ENCODE peak calls at places on chromosomes 2 and 18, in six cellular contexts. F is HS-5; S is stimulated activated CD8-positive, alpha-beta memory T cell treated with anti-CD3 and anti-CD28 coated beads, Interleukin-15, amount 100 ng/mL, for 24 hours; B is activated gamma-delta T cell treated with anti-CD3 and anti-CD28 coated beads, Interleukin-2, amount 50 U/mL, for 16 hours; N is B cell; G is mesothelial cell of epicardium. U is an unnamed sample.

GRCh38 chr2:39603436-39603835 is 62.3 kb upstream of the TMEM178A start:
- DNase-seq in F (no peak), S (no peak), B (no peak), N (no peak), G (no peak), U (no peak)

GRCh38 chr2:176435691-176436215 is 166.5 kb downstream of the MTX2 start:
- DNase-seq in F (no peak), S (no peak), B (no peak), N (no peak), G (no peak), U (no peak)

GRCh38 chr2:7013761-7014160 is 96.5 kb downstream of the RNF144A start:
- DNase-seq in F (no peak), S (no peak), B (no peak), N (no peak), G (no peak), U (no peak)

GRCh38 chr2:30949435-30949834 is 142.2 kb upstream of the CAPN13 start:
- DNase-seq in F (no peak), S (no peak), B (no peak), N (no peak), G (no peak), U (peak)

GRCh38 chr2:219252900-219253752 is at the start of gene TUBA4B:
- DNase-seq in F (no peak), S (no peak), B (no peak), N (peak), G (no peak), U (no peak)

GRCh38 chr2:286774-287392 is 1.0 kb downstream of the ALKAL2 start:
- DNase-seq in F (no peak), S (no peak), B (no peak), N (no peak), G (no peak), U (no peak)

GRCh38 chr2:171390941-171391516 is 42.8 kb downstream of the METTL8 start:
- DNase-seq in F (peak), S (no peak), B (no peak), N (no peak), G (no peak), U (peak)

GRCh38 chr2:143581134-143581533 is 451.9 kb downstream of the ARHGAP15 start:
- DNase-seq in F (no peak), S (no peak), B (no peak), N (no peak), G (no peak), U (peak)

GRCh38 chr2:37232131-37232933 is 874 bp downstream of the NDUFAF7 start:
- DNase-seq in F (peak), S (no peak), B (no peak), N (peak), G (no peak), U (peak)

GRCh38 chr18:51149605-51150429 is 47.7 kb downstream of the MEX3C start:
- DNase-seq in F (no peak), S (no peak), B (no peak), N (no peak), G (no peak), U (peak)

GRCh38 chr18:9787716-9788115 is 79.6 kb downstream of the RAB31 start:
- DNase-seq in F (peak), S (no peak), B (no peak), N (no peak), G (no peak), U (peak)

GRCh38 chr2:61157371-61158003 is 4.5 kb upstream of the C2orf74 start:
- DNase-seq in F (no peak), S (no peak), B (no peak), N (no peak), G (no peak), U (no peak)

GRCh38 chr2:52294628-52295027 is 1262.7 kb upstream of the NRXN1 start:
- DNase-seq in F (no peak), S (no peak), B (no peak), N (no peak), G (no peak), U (no peak)

GRCh38 chr2:74828534-74828933 is 5.4 kb upstream of the HK2 start:
- DNase-seq in F (no peak), S (no peak), B (no peak), N (no peak), G (no peak), U (no peak)

GRCh38 chr18:78853341-78853740 is 126.3 kb upstream of the SALL3 start:
- DNase-seq in F (no peak), S (no peak), B (no peak), N (no peak), G (no peak), U (no peak)

GRCh38 chr2:69624153-69624552 is 19.4 kb downstream of the AAK1 start:
- DNase-seq in F (no peak), S (no peak), B (no peak), N (no peak), G (no peak), U (no peak)

GRCh38 chr2:165162466-165162865 is 41.4 kb downstream of the SCN3A start:
- DNase-seq in F (no peak), S (no peak), B (no peak), N (no peak), G (no peak), U (no peak)

GRCh38 chr2:50694798-50695197 is 337.1 kb downstream of the NRXN1 start:
- DNase-seq in F (no peak), S (no peak), B (no peak), N (no peak), G (no peak), U (no peak)

U was measured in RPMI7951.